ENCODE peak calls at places on chromosomes 3 and 15, in five cellular contexts. I, C, O, N and L are unnamed samples.

GRCh38 chr15:37095197-37095992 is 5.0 kb downstream of the MEIS2 start:
- DNase-seq in I (peak), C (peak), O (peak), N (peak), L (no peak)

GRCh38 chr15:51243774-51244173 is 94.6 kb downstream of the CYP19A1 start:
- DNase-seq in I (no peak), C (no peak), O (no peak), N (peak), L (peak)

GRCh38 chr3:32861681-32862080 is 43.9 kb downstream of the TRIM71 start:
- DNase-seq in I (no peak), C (no peak), O (no peak), N (no peak), L (no peak)

GRCh38 chr15:74245342-74245931 is 9.3 kb downstream of the CCDC33 start:
- DNase-seq in I (no peak), C (peak), O (no peak), N (peak), L (no peak)

GRCh38 chr3:113685956-113686721 is 10.3 kb downstream of the USF3 start:
- DNase-seq in I (no peak), C (no peak), O (no peak), N (peak), L (no peak)

GRCh38 chr3:30631237-30631961 is 25.0 kb downstream of the TGFBR2 start:
- DNase-seq in I (peak), C (no peak), O (no peak), N (no peak), L (no peak)

GRCh38 chr3:52302426-52303185 is 13.5 kb upstream of the DNAH1 start:
- DNase-seq in I (no peak), C (no peak), O (no peak), N (no peak), L (no peak)

GRCh38 chr3:15051531-15051930 is 13.6 kb downstream of the MRPS25 start:
- DNase-seq in I (peak), C (peak), O (no peak), N (peak), L (peak)

GRCh38 chr15:41609123-41609522 is 50.1 kb downstream of the TYRO3 start:
- DNase-seq in I (no peak), C (no peak), O (no peak), N (no peak), L (no peak)

GRCh38 chr15:37100109-37100873 is at the start of gene MEIS2:
- DNase-seq in I (peak), C (peak), O (peak), N (peak), L (peak)

GRCh38 chr3:141915016-141915415 is 38.6 kb downstream of the ATP1B3 start:
- DNase-seq in I (no peak), C (no peak), O (no peak), N (no peak), L (no peak)

GRCh38 chr3:155560594-155560993 is 184.3 kb downstream of the PLCH1 start:
- DNase-seq in I (no peak), C (no peak), O (no peak), N (peak), L (no peak)

GRCh38 chr3:187565701-187566100 is 104.5 kb downstream of the SST start:
- DNase-seq in I (no peak), C (no peak), O (no peak), N (no peak), L (no peak)

GRCh38 chr3:136932518-136932917 is 25.3 kb upstream of the IL20RB start:
- DNase-seq in I (peak), C (no peak), O (no peak), N (no peak), L (no peak)

GRCh38 chr3:45223889-45224730 is 2.0 kb downstream of the TMEM158 start:
- DNase-seq in I (no peak), C (no peak), O (no peak), N (no peak), L (no peak)

GRCh38 chr3:66989860-66990696 is 8.0 kb upstream of the KBTBD8 start:
- DNase-seq in I (no peak), C (no peak), O (no peak), N (no peak), L (peak)
- TF ChIP-seq CTCF in I (no peak), C (no peak), O (no peak), N (no peak), L (peak)

GRCh38 chr3:55571913-55572312 is 84.8 kb upstream of the WNT5A start:
- DNase-seq in I (no peak), C (peak), O (no peak), N (peak), L (no peak)
- TF ChIP-seq CTCF in I (no peak), C (peak), O (no peak), N (peak), L (no peak)

GRCh38 chr3:179806177-179806576 is 153.3 kb downstream of the USP13 start:
- DNase-seq in I (no peak), C (no peak), O (no peak), N (no peak), L (no peak)
- TF ChIP-seq CTCF in I (no peak), C (no peak), O (no peak), N (no peak), L (no peak)

GRCh38 chr15:88335074-88335473 is 78.5 kb upstream of the NTRK3 start:
- DNase-seq in I (no peak), C (no peak), O (no peak), N (no peak), L (no peak)
- TF ChIP-seq CTCF in I (no peak), C (no peak), O (no peak), N (no peak), L (no peak)